ENCODE peak calls at places on chromosomes 5 and 9, in four cellular contexts. One of them, this sample, is unnamed.

GRCh38 chr9:116280529-116280928 is 126.9 kb downstream of the PAPPA start:
- DNase-seq in endothelial cell: no peak
- DNase-seq in hepatic stellate cell: no peak
- DNase-seq in NCI-H1092: no peak
- DNase-seq in this sample: no peak

GRCh38 chr5:157167219-157167621 is 1.2 kb upstream of the GARIN3 start:
- DNase-seq in hepatic stellate cell: peak
- DNase-seq in NCI-H1092: no peak
- DNase-seq in endothelial cell: no peak
- DNase-seq in this sample: no peak

GRCh38 chr9:70510157-70510770 is 95.8 kb upstream of the KLF9 start:
- DNase-seq in hepatic stellate cell: no peak
- DNase-seq in NCI-H1092: peak
- DNase-seq in endothelial cell: peak
- DNase-seq in this sample: peak

GRCh38 chr5:108642170-108642906 is 105.4 kb upstream of the FER start:
- DNase-seq in endothelial cell: peak
- DNase-seq in NCI-H1092: peak
- DNase-seq in hepatic stellate cell: peak
- DNase-seq in this sample: no peak

GRCh38 chr5:58462623-58463230 is 2.8 kb upstream of the PLK2 start:
- DNase-seq in NCI-H1092: no peak
- DNase-seq in endothelial cell: peak
- DNase-seq in hepatic stellate cell: peak
- DNase-seq in this sample: no peak

GRCh38 chr5:140133514-140134167 is 7.9 kb downstream of the IGIP start:
- DNase-seq in NCI-H1092: no peak
- DNase-seq in endothelial cell: no peak
- DNase-seq in hepatic stellate cell: no peak
- DNase-seq in this sample: no peak

GRCh38 chr5:178535299-178536175 is 54.7 kb downstream of the COL23A1 start:
- DNase-seq in NCI-H1092: no peak
- DNase-seq in endothelial cell: no peak
- DNase-seq in hepatic stellate cell: no peak
- DNase-seq in this sample: peak

GRCh38 chr5:97534166-97534565 is 351.1 kb upstream of the RIOK2 start:
- DNase-seq in hepatic stellate cell: peak
- DNase-seq in NCI-H1092: no peak
- DNase-seq in endothelial cell: peak
- DNase-seq in this sample: no peak

GRCh38 chr5:143484604-143485003 is 81.1 kb upstream of the NR3C1 start:
- DNase-seq in endothelial cell: no peak
- DNase-seq in NCI-H1092: no peak
- DNase-seq in hepatic stellate cell: no peak
- DNase-seq in this sample: no peak

GRCh38 chr5:143016777-143017374 is 246.7 kb downstream of the ARHGAP26 start:
- DNase-seq in endothelial cell: peak
- DNase-seq in hepatic stellate cell: peak
- DNase-seq in NCI-H1092: peak
- DNase-seq in this sample: no peak

GRCh38 chr5:83368835-83369234 is 102.7 kb upstream of the VCAN start:
- DNase-seq in hepatic stellate cell: no peak
- DNase-seq in endothelial cell: no peak
- DNase-seq in NCI-H1092: no peak
- DNase-seq in this sample: no peak

GRCh38 chr9:32681751-32682150 is 46.3 kb upstream of the TAF1L start:
- DNase-seq in endothelial cell: no peak
- DNase-seq in hepatic stellate cell: no peak
- DNase-seq in NCI-H1092: no peak
- DNase-seq in this sample: no peak

GRCh38 chr9:108417726-108418125 is 438.1 kb downstream of the ACTL7B start:
- DNase-seq in hepatic stellate cell: no peak
- DNase-seq in NCI-H1092: no peak
- DNase-seq in endothelial cell: no peak
- DNase-seq in this sample: no peak

GRCh38 chr9:131954299-131954698 is 125.4 kb downstream of the MED27 start:
- DNase-seq in NCI-H1092: no peak
- DNase-seq in hepatic stellate cell: no peak
- DNase-seq in endothelial cell: no peak
- DNase-seq in this sample: no peak

GRCh38 chr9:90219548-90220118 is 423.0 kb downstream of the DIRAS2 start:
- DNase-seq in NCI-H1092: no peak
- DNase-seq in hepatic stellate cell: no peak
- DNase-seq in endothelial cell: peak
- DNase-seq in this sample: peak

GRCh38 chr9:107405511-107405910 is 84.1 kb downstream of the KLF4 start:
- DNase-seq in NCI-H1092: no peak
- DNase-seq in endothelial cell: no peak
- DNase-seq in hepatic stellate cell: no peak
- DNase-seq in this sample: no peak

GRCh38 chr5:150064681-150065220 is 21.6 kb downstream of the CSF1R start:
- DNase-seq in NCI-H1092: no peak
- DNase-seq in hepatic stellate cell: no peak
- DNase-seq in endothelial cell: no peak
- DNase-seq in this sample: no peak

GRCh38 chr5:41404757-41405156 is 105.6 kb downstream of the PLCXD3 start:
- DNase-seq in NCI-H1092: no peak
- DNase-seq in hepatic stellate cell: no peak
- DNase-seq in endothelial cell: no peak
- DNase-seq in this sample: no peak

GRCh38 chr9:13110766-13111400 is 168.6 kb downstream of the MPDZ start:
- DNase-seq in NCI-H1092: peak
- DNase-seq in endothelial cell: no peak
- DNase-seq in hepatic stellate cell: no peak
- DNase-seq in this sample: peak

GRCh38 chr5:36982146-36982545 is 105.6 kb downstream of the NIPBL start:
- DNase-seq in hepatic stellate cell: no peak
- DNase-seq in NCI-H1092: no peak
- DNase-seq in endothelial cell: no peak
- DNase-seq in this sample: no peak